ENCODE peak calls at places on chromosomes 13 and 19, in five cellular contexts. One of them, this sample, is unnamed.

GRCh38 chr13:51638497-51638871 is 54.2 kb downstream of the WDFY2 start:
- DNase-seq in HFFc6: peak
- DNase-seq in omental fat pad: no peak
- DNase-seq in thoracic aorta: no peak
- DNase-seq in Panc1: no peak
- DNase-seq in this sample: no peak

GRCh38 chr19:10508707-10509106 is 5.6 kb upstream of the KEAP1 start:
- DNase-seq in omental fat pad: no peak
- DNase-seq in HFFc6: peak
- DNase-seq in thoracic aorta: no peak
- DNase-seq in Panc1: no peak
- DNase-seq in this sample: peak

GRCh38 chr19:33508941-33509614 is 12.5 kb downstream of the PEPD start:
- DNase-seq in HFFc6: peak
- DNase-seq in omental fat pad: no peak
- DNase-seq in Panc1: no peak
- DNase-seq in thoracic aorta: no peak
- DNase-seq in this sample: no peak

GRCh38 chr19:43467730-43468129 is 2.3 kb upstream of the LYPD3 start:
- DNase-seq in Panc1: no peak
- DNase-seq in thoracic aorta: no peak
- DNase-seq in omental fat pad: no peak
- DNase-seq in HFFc6: peak
- DNase-seq in this sample: peak

GRCh38 chr19:55146648-55147218 is 2.3 kb downstream of the TNNT1 start:
- DNase-seq in thoracic aorta: no peak
- DNase-seq in HFFc6: no peak
- DNase-seq in omental fat pad: no peak
- DNase-seq in Panc1: no peak
- DNase-seq in this sample: peak

GRCh38 chr19:4297901-4298771 is 4.1 kb downstream of the TMIGD2 start:
- DNase-seq in thoracic aorta: no peak
- DNase-seq in HFFc6: no peak
- DNase-seq in Panc1: no peak
- DNase-seq in omental fat pad: no peak
- DNase-seq in this sample: no peak

GRCh38 chr19:38134538-38135149 is 89.4 kb downstream of the DPF1 start:
- DNase-seq in HFFc6: peak
- DNase-seq in omental fat pad: no peak
- DNase-seq in thoracic aorta: no peak
- DNase-seq in Panc1: peak
- DNase-seq in this sample: peak

GRCh38 chr19:33293255-33294057 is 8.9 kb downstream of the CEBPA start:
- DNase-seq in Panc1: peak
- DNase-seq in HFFc6: peak
- DNase-seq in omental fat pad: no peak
- DNase-seq in thoracic aorta: no peak
- DNase-seq in this sample: peak

GRCh38 chr19:56091066-56091490 is 30.0 kb downstream of the ZNF787 start:
- DNase-seq in thoracic aorta: no peak
- DNase-seq in Panc1: no peak
- DNase-seq in omental fat pad: no peak
- DNase-seq in HFFc6: peak
- DNase-seq in this sample: peak

GRCh38 chr19:53328967-53329366 is 4.6 kb upstream of the ZNF845 start:
- DNase-seq in HFFc6: no peak
- DNase-seq in omental fat pad: no peak
- DNase-seq in Panc1: no peak
- DNase-seq in thoracic aorta: no peak
- DNase-seq in this sample: no peak

GRCh38 chr19:58450836-58451357 is 525 bp upstream of the ZNF324B start:
- DNase-seq in HFFc6: no peak
- DNase-seq in thoracic aorta: no peak
- DNase-seq in Panc1: no peak
- DNase-seq in omental fat pad: no peak
- DNase-seq in this sample: peak

GRCh38 chr13:76025392-76025791 is 389.3 kb downstream of the LMO7 start:
- DNase-seq in thoracic aorta: no peak
- DNase-seq in omental fat pad: no peak
- DNase-seq in Panc1: no peak
- DNase-seq in HFFc6: no peak
- DNase-seq in this sample: no peak

GRCh38 chr19:13756210-13756609 is 8.1 kb upstream of the MRI1 start:
- DNase-seq in omental fat pad: no peak
- DNase-seq in Panc1: no peak
- DNase-seq in thoracic aorta: no peak
- DNase-seq in HFFc6: no peak
- DNase-seq in this sample: no peak

GRCh38 chr13:77902319-77902963 is 16.2 kb downstream of the EDNRB start:
- DNase-seq in thoracic aorta: no peak
- DNase-seq in HFFc6: no peak
- DNase-seq in omental fat pad: no peak
- DNase-seq in Panc1: no peak
- DNase-seq in this sample: no peak

GRCh38 chr19:55578031-55578760 is 2.5 kb downstream of the ZNF579 start:
- DNase-seq in Panc1: no peak
- DNase-seq in omental fat pad: no peak
- DNase-seq in thoracic aorta: no peak
- DNase-seq in HFFc6: no peak
- DNase-seq in this sample: no peak

GRCh38 chr13:110428281-110428680 is 121.2 kb downstream of the COL4A2 start:
- DNase-seq in HFFc6: no peak
- DNase-seq in thoracic aorta: no peak
- DNase-seq in omental fat pad: no peak
- DNase-seq in Panc1: no peak
- DNase-seq in this sample: no peak

GRCh38 chr13:43240278-43240677 is 216.9 kb downstream of the DNAJC15 start:
- DNase-seq in Panc1: no peak
- DNase-seq in HFFc6: no peak
- DNase-seq in omental fat pad: no peak
- DNase-seq in thoracic aorta: no peak
- DNase-seq in this sample: no peak

GRCh38 chr19:15464394-15465385 is at the start of gene RASAL3:
- DNase-seq in HFFc6: no peak
- DNase-seq in omental fat pad: no peak
- DNase-seq in thoracic aorta: no peak
- DNase-seq in Panc1: no peak
- DNase-seq in this sample: no peak

GRCh38 chr19:12092065-12092867 is 27.7 kb downstream of the ZNF844 start:
- DNase-seq in omental fat pad: peak
- DNase-seq in thoracic aorta: peak
- DNase-seq in Panc1: peak
- DNase-seq in HFFc6: peak
- DNase-seq in this sample: no peak

GRCh38 chr13:81773263-81773662 is 1432.3 kb upstream of the SPRY2 start:
- DNase-seq in Panc1: no peak
- DNase-seq in HFFc6: no peak
- DNase-seq in thoracic aorta: no peak
- DNase-seq in omental fat pad: no peak
- DNase-seq in this sample: no peak

GRCh38 chr13:89470901-89471300 is 1799.7 kb downstream of the SLITRK5 start:
- DNase-seq in HFFc6: no peak
- DNase-seq in omental fat pad: no peak
- DNase-seq in Panc1: no peak
- DNase-seq in thoracic aorta: no peak
- DNase-seq in this sample: no peak

GRCh38 chr19:40241809-40242384 is 15.4 kb upstream of the CCNP start:
- DNase-seq in thoracic aorta: no peak
- DNase-seq in Panc1: no peak
- DNase-seq in HFFc6: no peak
- DNase-seq in omental fat pad: no peak
- DNase-seq in this sample: no peak

GRCh38 chr19:3721131-3721899 is 13.1 kb downstream of the TJP3 start:
- DNase-seq in omental fat pad: peak
- DNase-seq in HFFc6: peak
- DNase-seq in Panc1: no peak
- DNase-seq in thoracic aorta: no peak
- DNase-seq in this sample: peak

GRCh38 chr13:92901739-92902138 is 324.9 kb upstream of the GPC6 start:
- DNase-seq in Panc1: no peak
- DNase-seq in omental fat pad: no peak
- DNase-seq in HFFc6: no peak
- DNase-seq in thoracic aorta: no peak
- DNase-seq in this sample: peak

GRCh38 chr13:92900455-92900854 is 326.2 kb upstream of the GPC6 start:
- DNase-seq in thoracic aorta: no peak
- DNase-seq in HFFc6: no peak
- DNase-seq in Panc1: no peak
- DNase-seq in omental fat pad: no peak
- DNase-seq in this sample: no peak

DNA sequence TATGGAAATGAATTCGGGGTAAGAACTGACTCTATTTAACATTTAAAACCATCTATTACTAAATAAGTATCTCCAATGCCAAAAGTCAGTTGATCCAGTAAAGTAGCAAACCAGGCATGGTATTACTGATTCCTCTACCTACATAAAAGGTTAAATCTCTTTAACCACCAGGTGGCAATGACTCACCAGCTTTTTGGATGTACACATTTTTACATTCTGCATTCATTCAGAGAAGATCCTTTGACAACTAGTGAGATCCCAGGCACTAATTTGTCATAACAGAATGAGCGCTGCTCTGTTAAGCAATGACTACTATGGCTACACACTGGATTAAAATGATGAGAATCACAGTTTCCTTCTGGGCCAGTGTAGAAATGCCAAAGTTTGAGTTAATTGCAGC is 329.8 kb upstream of the GPC6 start:
- DNase-seq in HFFc6: no peak
- DNase-seq in thoracic aorta: no peak
- DNase-seq in omental fat pad: no peak
- DNase-seq in Panc1: no peak
- DNase-seq in this sample: peak
- TF ChIP-seq CTCF in HFFc6: no peak
- TF ChIP-seq CTCF in thoracic aorta: no peak
- TF ChIP-seq CTCF in omental fat pad: no peak
- TF ChIP-seq CTCF in Panc1: no peak
- TF ChIP-seq CTCF in this sample: peak

GRCh38 chr13:66911411-66911939 is 318.7 kb downstream of the PCDH9 start:
- DNase-seq in thoracic aorta: no peak
- DNase-seq in omental fat pad: no peak
- DNase-seq in HFFc6: no peak
- DNase-seq in Panc1: no peak
- DNase-seq in this sample: no peak
- TF ChIP-seq CTCF in thoracic aorta: no peak
- TF ChIP-seq CTCF in omental fat pad: no peak
- TF ChIP-seq CTCF in HFFc6: no peak
- TF ChIP-seq CTCF in Panc1: no peak
- TF ChIP-seq CTCF in this sample: no peak

DNA sequence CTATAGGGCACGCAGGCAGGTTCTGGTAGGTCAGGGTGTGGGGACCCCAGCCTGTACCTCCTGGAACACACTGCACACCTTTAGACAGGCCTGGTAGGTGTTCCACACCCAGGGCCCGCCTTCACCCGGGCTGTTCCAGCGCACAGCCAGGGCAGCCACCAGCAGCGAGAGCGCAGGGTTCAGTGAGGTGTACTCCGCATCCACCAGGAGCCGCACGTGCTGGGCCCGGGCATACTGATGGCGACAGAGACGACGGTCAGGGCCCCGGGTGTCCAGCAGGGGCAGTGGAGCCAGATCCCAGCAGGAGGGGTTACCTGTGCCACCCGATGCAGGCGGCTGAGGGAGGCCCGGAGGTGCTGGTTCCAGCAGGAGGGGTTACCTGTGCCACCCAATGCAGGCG is 6.0 kb downstream of the PRODH2 start:
- DNase-seq in omental fat pad: no peak
- DNase-seq in Panc1: no peak
- DNase-seq in thoracic aorta: no peak
- DNase-seq in HFFc6: no peak
- DNase-seq in this sample: no peak
- TF ChIP-seq CTCF in omental fat pad: no peak
- TF ChIP-seq CTCF in Panc1: no peak
- TF ChIP-seq CTCF in thoracic aorta: no peak
- TF ChIP-seq CTCF in HFFc6: no peak
- TF ChIP-seq CTCF in this sample: no peak

GRCh38 chr13:112587767-112588489 is at the start of gene TUBGCP3:
- DNase-seq in HFFc6: peak
- DNase-seq in omental fat pad: no peak
- DNase-seq in Panc1: no peak
- DNase-seq in thoracic aorta: peak
- DNase-seq in this sample: peak
- TF ChIP-seq CTCF in HFFc6: no peak
- TF ChIP-seq CTCF in omental fat pad: no peak
- TF ChIP-seq CTCF in Panc1: no peak
- TF ChIP-seq CTCF in thoracic aorta: peak
- TF ChIP-seq CTCF in this sample: no peak

GRCh38 chr19:1304197-1304924 is 18.7 kb downstream of the EFNA2 start:
- DNase-seq in thoracic aorta: no peak
- DNase-seq in HFFc6: no peak
- DNase-seq in omental fat pad: no peak
- DNase-seq in Panc1: no peak
- DNase-seq in this sample: no peak
- TF ChIP-seq CTCF in thoracic aorta: no peak
- TF ChIP-seq CTCF in HFFc6: no peak
- TF ChIP-seq CTCF in omental fat pad: no peak
- TF ChIP-seq CTCF in Panc1: no peak
- TF ChIP-seq CTCF in this sample: no peak

DNA sequence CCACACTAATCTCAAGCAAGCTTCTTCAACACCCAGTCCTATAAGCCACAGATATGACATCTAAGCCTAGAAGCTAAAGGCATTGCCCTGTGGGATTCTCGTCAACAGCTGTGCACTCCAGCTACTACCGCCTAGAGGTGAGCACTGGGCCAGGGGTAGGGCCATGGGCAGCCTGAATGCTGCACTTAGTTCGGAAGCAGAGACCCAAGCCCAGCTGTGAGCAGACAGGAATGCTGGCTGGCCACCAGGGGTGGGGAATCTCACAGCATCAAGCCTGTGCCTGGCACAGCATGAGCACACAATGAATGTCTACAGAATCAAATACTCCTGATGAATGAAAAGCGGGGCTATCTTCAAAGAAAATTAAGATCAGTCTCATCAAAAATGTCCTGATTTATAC is 167.5 kb upstream of the UBL3 start:
- DNase-seq in omental fat pad: no peak
- DNase-seq in Panc1: no peak
- DNase-seq in thoracic aorta: no peak
- DNase-seq in HFFc6: no peak
- DNase-seq in this sample: no peak
- TF ChIP-seq CTCF in omental fat pad: no peak
- TF ChIP-seq CTCF in Panc1: no peak
- TF ChIP-seq CTCF in thoracic aorta: no peak
- TF ChIP-seq CTCF in HFFc6: no peak
- TF ChIP-seq CTCF in this sample: no peak